ENCODE peak calls at places on chromosome 4, in seven cellular contexts. K is IMR-90, O is upper lobe of left lung, G is AG09309, N is kidney epithelial cell, S is PC-9, F is uterus. J is an unnamed sample.

GRCh38 chr4:106898621-106899230 is 137.4 kb downstream of the DKK2 start:
- DNase-seq in K (peak; percentile 53), O (peak; percentile 28), G (peak; percentile 44), N (peak; percentile 5), S (peak; percentile 7), F (no peak), J (peak; percentile 75)

GRCh38 chr4:20520901-20521300 is 179.4 kb upstream of the PACRGL start:
- DNase-seq in K (peak; percentile 62), O (no peak), G (no peak), N (peak; percentile 42), S (peak; percentile 2), F (no peak), J (peak; percentile 69)

GRCh38 chr4:2944091-2944482 is 19.1 kb downstream of the NOP14 start:
- DNase-seq in K (no peak), O (no peak), G (no peak), N (no peak), S (no peak), F (no peak), J (no peak)

GRCh38 chr4:66266035-66266434 is 595.7 kb upstream of the EPHA5 start:
- DNase-seq in K (no peak), O (no peak), G (no peak), N (no peak), S (no peak), F (no peak), J (no peak)

GRCh38 chr4:68271851-68272756 is 26.6 kb upstream of the TMPRSS11B start:
- DNase-seq in K (peak; percentile 73), O (no peak), G (peak; percentile 37), N (no peak), S (no peak), F (no peak), J (peak; percentile 71)

GRCh38 chr4:145954924-145955339 is 16.3 kb upstream of the ZNF827 start:
- DNase-seq in K (peak; percentile 96), O (no peak), G (peak; percentile 82), N (peak; percentile 88), S (peak; percentile 42), F (no peak), J (peak; percentile 74)

GRCh38 chr4:140099993-140100392 is 54.0 kb downstream of the MAML3 start:
- DNase-seq in K (peak; percentile 28), O (peak; percentile 69), G (no peak), N (no peak), S (no peak), F (no peak), J (no peak)

GRCh38 chr4:38523524-38524448 is 140.2 kb upstream of the KLF3 start:
- DNase-seq in K (no peak), O (no peak), G (no peak), N (no peak), S (no peak), F (no peak), J (no peak)

GRCh38 chr4:54746228-54746627 is 88.5 kb downstream of the KIT start:
- DNase-seq in K (no peak), O (no peak), G (peak; percentile 81), N (peak; percentile 48), S (no peak), F (no peak), J (peak; percentile 80)

GRCh38 chr4:38306482-38307071 is 346.4 kb downstream of the PTTG2 start:
- DNase-seq in K (no peak), O (no peak), G (no peak), N (no peak), S (no peak), F (no peak), J (no peak)

GRCh38 chr4:41258783-41259182 is 2.1 kb downstream of the UCHL1 start:
- DNase-seq in K (peak; percentile 86), O (no peak), G (peak; percentile 62), N (peak; percentile 52), S (peak; percentile 45), F (no peak), J (peak; percentile 63)

GRCh38 chr4:124803641-124804040 is 91.1 kb upstream of the ANKRD50 start:
- DNase-seq in K (peak; percentile 71), O (no peak), G (no peak), N (no peak), S (no peak), F (no peak), J (no peak)

GRCh38 chr4:9970399-9971011 is 50.8 kb downstream of the SLC2A9 start:
- DNase-seq in K (no peak), O (no peak), G (no peak), N (no peak), S (no peak), F (no peak), J (no peak)

GRCh38 chr4:155796031-155796430 is 37.2 kb downstream of the GUCY1B1 start:
- DNase-seq in K (peak; percentile 52), O (no peak), G (no peak), N (no peak), S (no peak), F (no peak), J (peak; percentile 53)

GRCh38 chr4:3766207-3766790 is at the start of gene ADRA2C:
- DNase-seq in K (no peak), O (no peak), G (no peak), N (no peak), S (no peak), F (peak; percentile 55), J (peak; percentile 25)

GRCh38 chr4:153131478-153132069 is 72.7 kb upstream of the TRIM2 start:
- DNase-seq in K (no peak), O (no peak), G (no peak), N (no peak), S (no peak), F (no peak), J (peak; percentile 73)

GRCh38 chr4:184506527-184507121 is 32.3 kb upstream of the IRF2 start:
- DNase-seq in K (no peak), O (peak; percentile 36), G (no peak), N (no peak), S (peak; percentile 5), F (no peak), J (no peak)

GRCh38 chr4:138190452-138190858 is 51.7 kb downstream of the SLC7A11 start:
- DNase-seq in K (no peak), O (no peak), G (no peak), N (no peak), S (no peak), F (no peak), J (no peak)

GRCh38 chr4:13555325-13555724 is 11.0 kb upstream of the NKX3-2 start:
- DNase-seq in K (no peak), O (no peak), G (no peak), N (no peak), S (no peak), F (no peak), J (no peak)

GRCh38 chr4:13548059-13548983 is 4.0 kb upstream of the NKX3-2 start:
- DNase-seq in K (no peak), O (no peak), G (no peak), N (no peak), S (no peak), F (no peak), J (no peak)

GRCh38 chr4:13548984-13549546 is 4.8 kb upstream of the NKX3-2 start:
- DNase-seq in K (peak; percentile 74), O (peak; percentile 70), G (peak; percentile 29), N (no peak), S (peak; percentile 69), F (peak; percentile 65), J (peak; percentile 68)

GRCh38 chr4:13547563-13548041 is 3.3 kb upstream of the NKX3-2 start:
- DNase-seq in K (no peak), O (no peak), G (no peak), N (no peak), S (no peak), F (no peak), J (no peak)

GRCh38 chr4:13553081-13553480 is 8.8 kb upstream of the NKX3-2 start:
- DNase-seq in K (no peak), O (no peak), G (no peak), N (no peak), S (no peak), F (no peak), J (no peak)
- H3K4me3 ChIP-seq in K (no peak overlapping the region), O (no peak overlapping the region), G (no peak overlapping the region), N (no peak overlapping the region), S (no peak overlapping the region), F (no peak overlapping the region), J (no peak overlapping the region)

GRCh38 chr4:18570370-18570769 is 548.8 kb upstream of the LCORL start:
- DNase-seq in K (no peak), O (no peak), G (no peak), N (no peak), S (no peak), F (no peak), J (no peak)

GRCh38 chr4:18571252-18571885 is 549.8 kb upstream of the LCORL start:
- DNase-seq in K (no peak), O (no peak), G (no peak), N (peak; percentile 64), S (no peak), F (no peak), J (no peak)

GRCh38 chr4:18566970-18567799 is 545.6 kb upstream of the LCORL start:
- DNase-seq in K (no peak), O (no peak), G (no peak), N (no peak), S (no peak), F (no peak), J (no peak)

GRCh38 chr4:18568600-18568999 is 547.0 kb upstream of the LCORL start:
- DNase-seq in K (no peak), O (no peak), G (no peak), N (no peak), S (no peak), F (no peak), J (no peak)
- TF ChIP-seq CTCF in K (peak; percentile 7), O (no peak), G (no peak), N (no peak), S (no peak), F (no peak), J (no peak)

DNA sequence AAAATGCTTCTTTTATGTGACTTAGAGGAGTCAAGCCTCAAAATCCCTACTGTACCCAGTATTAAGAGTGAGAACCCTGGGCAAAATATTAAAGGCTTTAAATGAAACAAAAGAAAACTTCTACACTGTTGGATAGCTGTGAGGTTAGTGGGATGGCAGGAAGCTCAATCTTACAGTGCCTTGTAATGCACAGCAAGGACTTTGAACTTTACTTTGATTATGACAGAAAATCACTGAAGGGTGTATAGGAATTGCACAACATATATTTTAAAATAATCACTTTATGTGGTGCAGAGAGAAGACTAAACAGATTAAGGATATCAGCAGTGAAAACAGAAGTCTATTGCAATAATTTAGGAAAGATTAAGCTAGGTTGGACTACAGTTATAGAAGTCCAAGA is 1333.4 kb downstream of the ADGRL3 start:
- DNase-seq in K (no peak), O (no peak), G (no peak), N (no peak), S (no peak), F (no peak), J (no peak)
- H3K4me3 ChIP-seq in K (no peak overlapping the region), O (no peak overlapping the region), G (no peak overlapping the region), N (no peak overlapping the region), S (no peak overlapping the region), F (no peak overlapping the region), J (no peak overlapping the region)

GRCh38 chr4:27315625-27316024 is 455.0 kb downstream of the STIM2 start:
- DNase-seq in K (no peak), O (no peak), G (no peak), N (no peak), S (no peak), F (no peak), J (no peak)

GRCh38 chr4:27316176-27316575 is 455.5 kb downstream of the STIM2 start:
- DNase-seq in K (no peak), O (no peak), G (no peak), N (no peak), S (no peak), F (no peak), J (no peak)

DNA sequence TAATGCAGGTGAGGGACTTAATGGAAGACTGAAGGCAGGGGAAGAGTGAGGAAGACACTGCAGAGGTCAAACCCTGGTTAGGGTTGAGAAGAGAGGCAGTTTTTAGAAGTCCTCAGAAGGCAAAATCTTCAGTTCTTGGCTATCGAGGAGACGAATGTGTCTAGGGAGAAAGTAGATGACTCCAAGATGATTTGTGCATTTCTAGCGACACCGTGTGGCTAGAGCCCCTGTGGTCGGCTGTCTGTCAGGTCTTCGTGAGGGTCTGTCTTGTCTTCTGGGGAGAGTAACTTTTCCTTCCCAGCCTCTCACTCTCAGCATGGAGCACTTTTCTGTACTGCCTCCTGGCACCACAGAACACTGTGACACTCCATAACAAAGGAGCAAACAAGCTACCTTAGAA is 458.1 kb downstream of the STIM2 start:
- DNase-seq in K (peak; percentile 17), O (no peak), G (peak; percentile 27), N (no peak), S (peak; percentile 24), F (no peak), J (peak; percentile 6)
- TF ChIP-seq CTCF in K (peak; percentile 41), O (no peak), G (peak; percentile 82), N (peak; percentile 61), S (peak; percentile 24), F (no peak), J (peak; percentile 50)

J was measured in AG10803.